ENCODE peak calls at places on chromosomes 5 and 9, in seven cellular contexts. H is amniotic stem cell, X is GM10248, E is PC-3, T is lung, O is mesenchymal stem cell, A is midbrain. K is an unnamed sample.

GRCh38 chr5:83919071-83920041 is 198.7 kb upstream of the HAPLN1 start:
- DNase-seq in A (no peak), H (no peak), T (no peak), E (no peak), O (peak), X (no peak), K (no peak)

GRCh38 chr5:10653033-10653432 is 89.2 kb downstream of the ANKRD33B start:
- DNase-seq in H (no peak), X (no peak), O (no peak), E (no peak), A (no peak), T (no peak), K (no peak)

GRCh38 chr9:4262735-4263141 is 37.1 kb downstream of the GLIS3 start:
- DNase-seq in X (no peak), E (peak), T (no peak), H (peak), A (no peak), O (peak), K (no peak)

GRCh38 chr9:126927419-126927818 is 12.8 kb downstream of the RALGPS1 start:
- DNase-seq in H (no peak), O (no peak), T (no peak), X (no peak), A (no peak), E (no peak), K (peak)

GRCh38 chr9:120735415-120736126 is 21.3 kb upstream of the MEGF9 start:
- DNase-seq in E (no peak), A (no peak), X (no peak), O (peak), T (peak), H (no peak), K (peak)

GRCh38 chr9:121778252-121779225 is 127.1 kb downstream of the DAB2IP start:
- DNase-seq in A (peak), T (no peak), H (no peak), X (no peak), E (no peak), O (peak), K (no peak)

GRCh38 chr5:151092750-151093149 is 11.9 kb upstream of the TNIP1 start:
- DNase-seq in T (peak), O (peak), E (peak), A (no peak), H (peak), X (no peak), K (no peak)

GRCh38 chr9:93567271-93567959 is 9.0 kb upstream of the PHF2 start:
- DNase-seq in H (no peak), X (no peak), E (no peak), O (no peak), T (no peak), A (no peak), K (peak)

GRCh38 chr5:143262393-143263174 is 140.9 kb downstream of the NR3C1 start:
- DNase-seq in X (no peak), T (no peak), O (peak), H (peak), E (peak), A (no peak), K (no peak)

GRCh38 chr5:175590471-175590881 is 67.4 kb upstream of the HRH2 start:
- DNase-seq in T (no peak), A (no peak), H (no peak), E (peak), X (no peak), O (peak), K (no peak)

GRCh38 chr9:89445135-89445797 is 52.6 kb downstream of the SEMA4D start:
- DNase-seq in E (no peak), O (no peak), A (peak), X (no peak), H (no peak), T (no peak), K (no peak)

GRCh38 chr9:124964604-124965003 is 23.7 kb upstream of the GOLGA1 start:
- DNase-seq in O (no peak), H (no peak), E (no peak), A (no peak), X (no peak), T (no peak), K (no peak)

GRCh38 chr9:37412431-37413151 is 9.9 kb upstream of the GRHPR start:
- DNase-seq in O (no peak), T (no peak), A (no peak), E (no peak), X (no peak), H (peak), K (no peak)

GRCh38 chr9:129875687-129876395 is 40.6 kb downstream of the USP20 start:
- DNase-seq in T (no peak), A (no peak), X (no peak), E (no peak), O (no peak), H (no peak), K (no peak)

GRCh38 chr5:28576022-28576421 is 1537.6 kb upstream of the CDH9 start:
- DNase-seq in H (no peak), T (no peak), E (peak), A (no peak), X (no peak), O (no peak), K (no peak)

GRCh38 chr5:75847561-75848021 is 130.4 kb upstream of the POC5 start:
- DNase-seq in O (no peak), E (no peak), T (no peak), H (no peak), A (no peak), X (peak), K (no peak)

GRCh38 chr9:82957526-82958379 is 105.2 kb downstream of the RASEF start:
- DNase-seq in O (no peak), X (no peak), E (no peak), A (no peak), T (no peak), H (no peak), K (peak)

GRCh38 chr5:43315262-43315661 is 2.0 kb upstream of the HMGCS1 start:
- DNase-seq in E (peak), H (no peak), X (no peak), T (no peak), O (peak), A (no peak), K (no peak)

GRCh38 chr9:121503443-121503842 is 3.8 kb upstream of the GGTA1 start:
- DNase-seq in X (no peak), T (no peak), O (no peak), E (no peak), H (no peak), A (no peak), K (no peak)

GRCh38 chr5:6435356-6435755 is 13.3 kb upstream of the UBE2QL1 start:
- DNase-seq in E (peak), H (no peak), O (no peak), T (no peak), A (no peak), X (no peak), K (peak)

GRCh38 chr9:90142580-90142979 is 500.0 kb downstream of the DIRAS2 start:
- DNase-seq in T (peak), O (peak), A (peak), H (peak), E (peak), X (peak), K (peak)

GRCh38 chr9:2872307-2872940 is 28.5 kb upstream of the PUM3 start:
- DNase-seq in O (peak), T (no peak), H (no peak), A (peak), E (peak), X (no peak), K (no peak)

GRCh38 chr9:35696520-35697215 is 6.9 kb upstream of the TPM2 start:
- DNase-seq in T (peak), E (peak), O (peak), X (peak), A (peak), H (no peak), K (peak)

GRCh38 chr5:92562065-92562464 is 1019.0 kb downstream of the NR2F1-AS1 start:
- DNase-seq in O (no peak), A (no peak), T (no peak), H (no peak), E (no peak), X (no peak), K (no peak)

GRCh38 chr5:139141841-139142240 is 56.3 kb downstream of the SIL1 start:
- DNase-seq in A (peak), T (peak), X (no peak), E (peak), O (no peak), H (no peak), K (peak)

GRCh38 chr5:94540856-94541494 is 77.4 kb downstream of the KIAA0825 start:
- DNase-seq in E (peak), A (no peak), T (no peak), O (no peak), X (no peak), H (no peak), K (no peak)

GRCh38 chr5:96338624-96339023 is 94.4 kb downstream of the PCSK1 start:
- DNase-seq in X (no peak), T (no peak), E (no peak), A (peak), H (no peak), O (no peak), K (no peak)

GRCh38 chr5:69295088-69295754 is 37.4 kb downstream of the CCDC125 start:
- DNase-seq in O (peak), X (no peak), A (no peak), E (peak), T (no peak), H (peak), K (no peak)

GRCh38 chr5:172035039-172035438 is 28.6 kb upstream of the FBXW11 start:
- DNase-seq in X (peak), T (no peak), E (no peak), A (no peak), O (no peak), H (no peak), K (no peak)

GRCh38 chr5:32071351-32071944 is 102.7 kb downstream of the GOLPH3 start:
- DNase-seq in H (no peak), A (no peak), X (no peak), O (peak), E (peak), T (no peak), K (peak)

GRCh38 chr5:95712347-95712958 is 18.7 kb upstream of the RHOBTB3 start:
- DNase-seq in O (peak), E (peak), A (no peak), H (peak), T (peak), X (no peak), K (peak)